ENCODE peak calls at places on chromosomes 7 and 10, in five cellular contexts. N, F, D, Q and W are unnamed samples.

GRCh38 chr10:86553639-86554038 is 32.0 kb upstream of the WAPL start:
- DNase-seq in N (no peak), F (no peak), D (no peak), Q (no peak), W (no peak)

GRCh38 chr7:79298145-79298760 is 155.2 kb downstream of the MAGI2 start:
- DNase-seq in F (no peak), D (no peak), Q (no peak), N (no peak), W (peak; percentile 54)

GRCh38 chr10:32985781-32986350 is 27.8 kb upstream of the ITGB1 start:
- DNase-seq in F (no peak), N (no peak), Q (no peak), D (no peak), W (peak; percentile 21)

GRCh38 chr10:8405551-8405950 is 351.1 kb downstream of the GATA3 start:
- DNase-seq in F (no peak), D (no peak), N (no peak), Q (no peak), W (no peak)

GRCh38 chr10:103772096-103772845 is 83.1 kb downstream of the SH3PXD2A start:
- DNase-seq in D (peak; percentile 90), Q (peak; percentile 56), F (peak; percentile 77), N (peak; percentile 90), W (peak; percentile 88)

GRCh38 chr10:86964061-86964846 is 4.0 kb upstream of the ADIRF start:
- DNase-seq in N (peak; percentile 74), Q (no peak), F (peak; percentile 4), D (no peak), W (no peak)

GRCh38 chr7:141685285-141686035 is 16.5 kb downstream of the DENND11 start:
- DNase-seq in D (no peak), N (no peak), F (no peak), Q (peak; percentile 60), W (no peak)

GRCh38 chr10:55519264-55519663 is 718.2 kb upstream of the PCDH15 start:
- DNase-seq in N (no peak), Q (no peak), D (no peak), F (no peak), W (no peak)

GRCh38 chr7:151175047-151175792 is 7.7 kb upstream of the GBX1 start:
- DNase-seq in D (no peak), N (no peak), F (no peak), Q (no peak), W (no peak)

GRCh38 chr7:67423058-67423457 is 426.4 kb downstream of the TYW1 start:
- DNase-seq in F (no peak), N (peak; percentile 12), D (no peak), Q (no peak), W (no peak)

GRCh38 chr10:69217119-69217754 is 2.9 kb upstream of the HKDC1 start:
- DNase-seq in N (no peak), D (no peak), Q (no peak), F (no peak), W (no peak)

GRCh38 chr7:17709127-17709526 is 231.2 kb downstream of the SNX13 start:
- DNase-seq in N (no peak), F (no peak), D (no peak), Q (no peak), W (no peak)

GRCh38 chr7:47782022-47782421 is 166.2 kb downstream of the PKD1L1 start:
- DNase-seq in N (no peak), D (no peak), Q (no peak), F (no peak), W (no peak)

GRCh38 chr10:132674311-132674710 is 111.6 kb downstream of the NKX6-2 start:
- DNase-seq in N (peak; percentile 38), F (no peak), Q (peak; percentile 4), D (no peak), W (no peak)

GRCh38 chr7:5595545-5596045 is 172.0 kb upstream of the TNRC18 start:
- DNase-seq in F (no peak), Q (no peak), N (no peak), D (no peak), W (peak; percentile 74)

GRCh38 chr7:36440880-36441279 is 51.2 kb downstream of the ANLN start:
- DNase-seq in D (no peak), N (no peak), Q (no peak), F (no peak), W (no peak)

GRCh38 chr7:7673240-7673550 is 32.6 kb downstream of the UMAD1 start:
- DNase-seq in Q (no peak), D (no peak), F (no peak), N (no peak), W (no peak)

GRCh38 chr10:21402606-21403083 is 122.8 kb downstream of the SKIDA1 start:
- DNase-seq in Q (no peak), N (no peak), F (no peak), D (no peak), W (no peak)

GRCh38 chr7:151088856-151089699 is 2.8 kb downstream of the AGAP3 start:
- DNase-seq in Q (peak; percentile 81), D (peak; percentile 62), N (peak; percentile 89), F (no peak), W (peak; percentile 64)

GRCh38 chr7:137804819-137805218 is 42.0 kb downstream of the DGKI start:
- DNase-seq in F (no peak), N (no peak), D (no peak), Q (no peak), W (no peak)

GRCh38 chr7:93958651-93959050 is 37.1 kb downstream of the GNG11 start:
- DNase-seq in Q (no peak), F (no peak), D (no peak), N (no peak), W (no peak)

GRCh38 chr10:62869958-62870357 is 53.8 kb upstream of the EGR2 start:
- DNase-seq in F (no peak), N (no peak), D (no peak), Q (no peak), W (no peak)

GRCh38 chr10:48444861-48445841 is 138.7 kb downstream of the MAPK8 start:
- DNase-seq in N (peak; percentile 64), F (no peak), D (no peak), Q (no peak), W (no peak)

GRCh38 chr10:58371473-58371872 is 13.7 kb upstream of the TFAM start:
- DNase-seq in D (no peak), F (no peak), N (no peak), Q (no peak), W (no peak)

GRCh38 chr7:149604521-149604920 is 106.9 kb upstream of the ZNF746 start:
- DNase-seq in F (no peak), Q (no peak), N (no peak), D (no peak), W (no peak)

GRCh38 chr10:118595064-118595420 is 406 bp downstream of the PRLHR start:
- DNase-seq in N (no peak), F (no peak), Q (no peak), D (no peak), W (no peak)

GRCh38 chr10:114970515-114970914 is 32.5 kb downstream of the TRUB1 start:
- DNase-seq in N (no peak), Q (no peak), D (no peak), F (no peak), W (no peak)

GRCh38 chr7:2139004-2139652 is 93.6 kb downstream of the MAD1L1 start:
- DNase-seq in F (no peak), Q (no peak), D (no peak), N (no peak), W (no peak)

GRCh38 chr7:2141011-2141410 is 91.7 kb downstream of the MAD1L1 start:
- DNase-seq in D (no peak), N (no peak), Q (no peak), F (no peak), W (no peak)

GRCh38 chr7:2140216-2140870 is 92.4 kb downstream of the MAD1L1 start:
- DNase-seq in D (no peak), N (no peak), Q (no peak), F (no peak), W (no peak)

GRCh38 chr7:2141656-2142055 is 91.1 kb downstream of the MAD1L1 start:
- DNase-seq in F (no peak), Q (no peak), D (no peak), N (no peak), W (no peak)

GRCh38 chr7:2138146-2138765 is 94.5 kb downstream of the MAD1L1 start:
- DNase-seq in D (no peak), F (peak; percentile 52), Q (no peak), N (peak; percentile 88), W (no peak)
- TF ChIP-seq POLR2A in D (no peak), F (no peak), Q (no peak), N (no peak), W (no peak)

DNA sequence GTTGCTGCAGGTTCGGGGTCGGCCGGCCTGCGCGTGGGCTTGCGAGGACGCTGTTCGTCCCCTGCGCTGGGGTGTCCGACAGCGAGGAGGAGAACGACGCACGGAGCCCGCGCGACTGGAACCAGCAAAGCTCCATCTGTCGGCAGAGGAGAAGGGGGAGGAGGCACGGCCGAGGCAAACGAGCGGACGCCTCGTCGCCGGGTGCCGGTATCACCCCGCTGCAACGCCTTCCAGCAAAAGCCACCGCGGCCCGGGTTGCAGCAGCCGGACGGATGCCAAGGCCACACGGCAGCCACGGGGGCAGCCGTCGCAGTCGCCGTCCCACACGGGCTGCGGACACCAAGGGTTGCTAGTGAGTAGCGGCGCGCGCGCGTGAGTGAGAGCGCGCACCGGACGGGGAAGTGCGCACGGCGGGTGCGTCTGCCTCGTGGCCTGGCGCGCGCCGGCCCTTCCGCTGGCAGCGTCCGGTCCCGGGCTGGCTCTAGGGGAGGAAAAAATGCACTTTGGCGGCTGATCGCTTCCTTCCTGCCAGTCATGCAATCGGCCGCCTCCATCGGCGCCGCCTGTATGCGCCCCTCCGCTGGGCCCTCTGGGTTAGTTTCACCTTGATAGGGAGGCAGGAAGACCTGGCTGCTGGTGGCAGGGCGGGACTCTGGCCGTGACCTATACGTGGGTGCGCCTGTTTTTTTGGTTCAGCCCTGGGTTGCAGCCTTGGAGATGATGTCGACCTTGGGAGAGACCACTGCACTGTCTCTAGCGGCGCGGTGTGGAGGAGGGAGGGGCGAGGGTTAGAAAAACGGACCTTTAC is 446 bp downstream of the STAMBPL1 start:
- DNase-seq in D (peak; percentile 76), Q (peak; percentile 88), N (peak; percentile 97), F (peak; percentile 84), W (peak; percentile 62)
- TF ChIP-seq POLR2A in D (peak; percentile 64), Q (peak; percentile 81), N (peak; percentile 65), F (peak; percentile 70), W (peak; percentile 47)

GRCh38 chr7:156102267-156102666 is 290.0 kb upstream of the SHH start:
- DNase-seq in Q (no peak), F (no peak), N (no peak), D (no peak), W (no peak)
- TF ChIP-seq POLR2A in Q (no peak), F (no peak), N (no peak), D (no peak), W (no peak)

GRCh38 chr10:50361946-50362345 is 110.6 kb upstream of the ASAH2 start:
- DNase-seq in Q (no peak), N (no peak), D (no peak), F (no peak), W (no peak)

GRCh38 chr10:50369931-50370330 is 118.6 kb upstream of the ASAH2 start:
- DNase-seq in Q (no peak), D (no peak), N (no peak), F (no peak), W (no peak)

GRCh38 chr10:50362547-50363125 is 111.3 kb upstream of the ASAH2 start:
- DNase-seq in D (no peak), Q (no peak), N (no peak), F (no peak), W (no peak)

DNA sequence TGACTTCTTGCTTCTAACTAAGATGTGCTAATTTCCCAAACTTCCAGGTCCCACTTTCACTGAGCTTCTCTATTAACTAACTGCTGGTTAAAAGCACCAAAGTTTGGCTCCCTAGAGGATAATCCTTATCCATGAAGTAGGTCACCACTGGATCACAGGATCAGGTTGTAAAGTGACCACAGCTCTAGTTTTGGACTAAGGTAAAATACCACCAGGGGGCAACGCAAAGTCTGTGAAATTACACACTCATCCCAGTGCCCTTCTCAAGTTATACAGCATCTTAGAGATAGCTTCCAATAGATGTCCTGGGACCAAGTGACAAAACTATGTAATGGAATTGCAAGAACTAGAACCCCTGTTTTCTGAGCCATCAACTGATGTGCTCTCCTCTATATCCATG is 116.4 kb upstream of the ASAH2 start:
- DNase-seq in N (no peak), F (no peak), D (no peak), Q (no peak), W (peak; percentile 73)
- TF ChIP-seq POLR2A in N (no peak), F (no peak), D (no peak), Q (no peak), W (no peak)